ENCODE peak calls at places on chromosomes 6 and 20, in ten cellular contexts. N is MM.1S, C is kidney epithelial cell, U is immature natural killer cell, L is K562, Z is WTC11, F is NCI-H1436, M is foreskin keratinocyte, W is H4, P is pancreas. K is an unnamed sample.
A peak's percentile ranks its signal among the peaks of the same experiment; 100 is the strongest.

GRCh38 chr6:30885481-30885998 is 1.2 kb downstream of the DDR1 start:
- DNase-seq in P (no peak), U (no peak), F (no peak), L (no peak), M (peak; percentile 77), N (no peak), W (peak; percentile 26), C (no peak), Z (no peak), K (peak; percentile 49)

GRCh38 chr20:53141651-53142050 is 169.5 kb downstream of the TSHZ2 start:
- DNase-seq in L (no peak), W (no peak), M (no peak), N (no peak), F (no peak), U (no peak), P (no peak), C (no peak), Z (no peak), K (no peak)

GRCh38 chr6:52546678-52547077 is 30.2 kb downstream of the TRAM2 start:
- DNase-seq in W (no peak), M (no peak), C (no peak), Z (no peak), L (no peak), F (no peak), U (no peak), P (no peak), N (peak; percentile 63), K (no peak)

GRCh38 chr6:33344771-33345697 is 27.5 kb upstream of the ZBTB22 start:
- DNase-seq in L (peak; percentile 85), P (no peak), Z (peak; percentile 47), U (peak; percentile 83), M (peak; percentile 62), W (peak; percentile 86), F (peak; percentile 70), C (peak; percentile 55), N (peak; percentile 89), K (peak; percentile 80)

GRCh38 chr20:24783631-24784492 is 165.2 kb upstream of the CST7 start:
- DNase-seq in W (no peak), C (no peak), M (no peak), F (no peak), L (no peak), U (no peak), N (peak; percentile 87), Z (peak; percentile 49), P (peak; percentile 15), K (peak; percentile 40)

GRCh38 chr20:1417273-1417672 is 24.4 kb upstream of the FKBP1A start:
- DNase-seq in Z (no peak), W (peak; percentile 50), M (peak; percentile 99), P (no peak), U (no peak), F (no peak), L (no peak), N (no peak), C (no peak), K (no peak)

GRCh38 chr6:20338160-20338559 is 63.5 kb upstream of the E2F3 start:
- DNase-seq in F (no peak), M (peak; percentile 20), U (no peak), Z (no peak), P (no peak), W (peak; percentile 39), N (no peak), L (no peak), C (peak; percentile 21), K (no peak)

GRCh38 chr20:11379257-11380011 is 538.3 kb upstream of the BTBD3 start:
- DNase-seq in P (peak; percentile 39), M (no peak), C (no peak), U (no peak), W (no peak), N (no peak), L (no peak), F (no peak), Z (peak; percentile 82), K (no peak)

GRCh38 chr6:84447651-84448050 is 220.2 kb upstream of the CEP162 start:
- DNase-seq in M (no peak), Z (peak; percentile 28), C (no peak), P (no peak), L (no peak), F (no peak), W (no peak), N (no peak), U (no peak), K (no peak)

GRCh38 chr20:24468401-24469115 is 871 bp upstream of the SYNDIG1 start:
- DNase-seq in Z (no peak), F (no peak), U (no peak), C (no peak), P (no peak), M (no peak), W (no peak), L (no peak), N (no peak), K (no peak)

GRCh38 chr6:142301421-142302391 is at the start of gene ADGRG6:
- DNase-seq in C (no peak), F (no peak), L (peak; percentile 11), N (peak; percentile 19), W (no peak), P (peak; percentile 83), M (peak; percentile 70), U (peak; percentile 2), Z (peak; percentile 72), K (peak; percentile 1)

GRCh38 chr6:38233161-38233791 is 406.5 kb downstream of the BTBD9 start:
- DNase-seq in M (peak; percentile 9), U (no peak), C (no peak), N (no peak), L (no peak), W (no peak), F (no peak), P (no peak), Z (no peak), K (no peak)

GRCh38 chr6:140846518-140847277 is 1286.0 kb upstream of the GJE1 start:
- DNase-seq in U (no peak), P (no peak), Z (no peak), L (no peak), C (no peak), W (no peak), F (no peak), N (no peak), M (peak; percentile 12), K (no peak)

GRCh38 chr6:85078071-85078470 is 313.7 kb upstream of the TBX18 start:
- DNase-seq in L (no peak), U (no peak), Z (no peak), C (peak; percentile 66), W (peak; percentile 91), P (no peak), N (no peak), M (peak; percentile 87), F (no peak), K (no peak)

GRCh38 chr20:45320948-45321595 is 13.0 kb upstream of the MATN4 start:
- DNase-seq in W (no peak), L (no peak), P (no peak), C (no peak), M (no peak), Z (no peak), U (peak; percentile 11), F (no peak), N (peak; percentile 79), K (no peak)

GRCh38 chr6:131053546-131054240 is 9.4 kb downstream of the EPB41L2 start:
- DNase-seq in L (no peak), Z (no peak), P (no peak), N (no peak), F (no peak), C (no peak), W (no peak), M (peak; percentile 95), U (no peak), K (no peak)

GRCh38 chr20:35698298-35699126 is 640 bp downstream of the NFS1 start:
- DNase-seq in L (peak; percentile 50), N (no peak), P (peak; percentile 61), U (no peak), C (no peak), Z (no peak), W (no peak), F (no peak), M (peak; percentile 10), K (no peak)

GRCh38 chr20:36147707-36148106 is 6.8 kb upstream of the EPB41L1 start:
- DNase-seq in U (no peak), N (no peak), Z (no peak), W (no peak), L (no peak), P (no peak), M (no peak), F (no peak), C (no peak), K (no peak)

GRCh38 chr6:85403331-85404015 is 46.4 kb upstream of the NT5E start:
- DNase-seq in P (no peak), F (no peak), L (no peak), Z (no peak), M (peak; percentile 95), N (peak; percentile 14), U (no peak), W (peak; percentile 47), C (peak; percentile 82), K (no peak)